ENCODE peak calls at places on chromosomes 2 and 18, in nine cellular contexts. Z, E, M, P, O, L, R, K and F are unnamed samples.

GRCh38 chr2:69741281-69742169 is at the start of gene ANXA4:
- DNase-seq in K (peak), P (peak), R (peak), L (peak), M (peak), O (peak), E (peak), Z (peak), F (peak)

GRCh38 chr2:44615950-44616518 is 254.3 kb downstream of the CAMKMT start:
- DNase-seq in R (no peak), L (no peak), O (no peak), M (peak), K (no peak), P (no peak), E (no peak), Z (no peak), F (no peak)

GRCh38 chr2:236715511-236715961 is 145.9 kb downstream of the ACKR3 start:
- DNase-seq in M (peak), Z (no peak), R (no peak), L (peak), K (no peak), O (no peak), P (peak), E (peak), F (peak)

GRCh38 chr18:10205136-10205535 is 249.3 kb upstream of the APCDD1 start:
- DNase-seq in K (no peak), R (no peak), L (no peak), P (no peak), Z (no peak), O (no peak), M (no peak), E (no peak), F (no peak)

GRCh38 chr2:212364106-212364505 is 174.5 kb downstream of the ERBB4 start:
- DNase-seq in R (no peak), M (no peak), P (no peak), E (no peak), O (no peak), L (no peak), K (no peak), Z (no peak), F (no peak)

GRCh38 chr18:9612215-9612830 is 2.0 kb downstream of the PPP4R1 start:
- DNase-seq in L (no peak), O (no peak), E (no peak), R (no peak), P (no peak), K (peak), Z (no peak), M (no peak), F (peak)

GRCh38 chr2:233789554-233789953 is 11.4 kb downstream of the MROH2A start:
- DNase-seq in Z (no peak), O (no peak), M (no peak), L (no peak), P (no peak), E (no peak), R (no peak), K (no peak), F (no peak)

GRCh38 chr2:127413782-127414743 is 4.2 kb upstream of the PROC start:
- DNase-seq in E (no peak), Z (no peak), O (no peak), L (no peak), R (no peak), M (no peak), P (no peak), K (peak), F (no peak)

GRCh38 chr2:172930871-172931255 is 144.8 kb upstream of the MAP3K20 start:
- DNase-seq in L (no peak), R (no peak), P (no peak), M (no peak), E (no peak), K (no peak), Z (no peak), O (no peak), F (no peak)

GRCh38 chr2:232022733-232023132 is 61.2 kb downstream of the DIS3L2 start:
- DNase-seq in O (no peak), Z (no peak), M (no peak), K (no peak), L (no peak), R (no peak), E (no peak), P (no peak), F (no peak)

GRCh38 chr2:2764739-2765138 is 433.7 kb upstream of the MYT1L start:
- DNase-seq in E (no peak), L (no peak), Z (no peak), K (no peak), P (no peak), R (no peak), O (no peak), M (no peak), F (no peak)

GRCh38 chr2:3414133-3414856 is 34.8 kb downstream of the TRAPPC12 start:
- DNase-seq in P (no peak), O (no peak), M (no peak), R (no peak), K (no peak), L (no peak), E (no peak), Z (no peak), F (no peak)

GRCh38 chr2:207683879-207684627 is 27.4 kb upstream of the CCNYL1 start:
- DNase-seq in M (no peak), R (no peak), L (no peak), P (no peak), O (no peak), K (peak), E (no peak), Z (no peak), F (no peak)

GRCh38 chr2:85790499-85790898 is 36.7 kb downstream of the ATOH8 start:
- DNase-seq in K (no peak), L (no peak), E (no peak), R (no peak), P (no peak), O (no peak), M (no peak), Z (no peak), F (peak)

GRCh38 chr2:165032559-165032958 is 77.2 kb upstream of the SLC38A11 start:
- DNase-seq in P (no peak), K (no peak), E (no peak), O (no peak), Z (no peak), L (no peak), M (no peak), R (no peak), F (no peak)

GRCh38 chr2:187826023-187826422 is 271.8 kb upstream of the TFPI start:
- DNase-seq in M (no peak), E (no peak), R (no peak), K (no peak), O (no peak), L (no peak), Z (no peak), P (no peak), F (no peak)

GRCh38 chr2:190435031-190435677 is 27.0 kb downstream of the MFSD6 start:
- DNase-seq in E (no peak), Z (no peak), M (no peak), K (no peak), P (no peak), L (no peak), R (no peak), O (no peak), F (no peak)
- H3K27ac ChIP-seq in E (no peak), Z (no peak), M (no peak), K (no peak), P (no peak), L (no peak), R (no peak), O (no peak), F (no peak)

GRCh38 chr2:11393711-11394236 is 49.3 kb upstream of the ROCK2 start:
- DNase-seq in L (no peak), K (no peak), E (no peak), P (no peak), O (no peak), Z (no peak), R (no peak), M (no peak), F (no peak)
- H3K27ac ChIP-seq in L (peak), K (no peak), E (peak), P (peak), O (no peak), Z (peak), R (peak), M (no peak), F (peak)

GRCh38 chr2:30365201-30365600 is 81.8 kb upstream of the LCLAT1 start:
- DNase-seq in Z (no peak), P (no peak), L (no peak), M (no peak), E (no peak), O (no peak), R (no peak), K (peak), F (no peak)

GRCh38 chr2:30366199-30366691 is 80.8 kb upstream of the LCLAT1 start:
- DNase-seq in E (no peak), R (no peak), K (no peak), P (no peak), Z (no peak), L (no peak), O (no peak), M (no peak), F (no peak)

GRCh38 chr2:30361751-30362394 is 85.2 kb upstream of the LCLAT1 start:
- DNase-seq in O (no peak), K (peak), M (no peak), P (no peak), R (no peak), Z (no peak), E (no peak), L (no peak), F (no peak)

GRCh38 chr2:30362468-30363081 is 84.5 kb upstream of the LCLAT1 start:
- DNase-seq in K (peak), E (no peak), R (no peak), P (no peak), M (no peak), Z (no peak), L (no peak), O (no peak), F (no peak)

DNA sequence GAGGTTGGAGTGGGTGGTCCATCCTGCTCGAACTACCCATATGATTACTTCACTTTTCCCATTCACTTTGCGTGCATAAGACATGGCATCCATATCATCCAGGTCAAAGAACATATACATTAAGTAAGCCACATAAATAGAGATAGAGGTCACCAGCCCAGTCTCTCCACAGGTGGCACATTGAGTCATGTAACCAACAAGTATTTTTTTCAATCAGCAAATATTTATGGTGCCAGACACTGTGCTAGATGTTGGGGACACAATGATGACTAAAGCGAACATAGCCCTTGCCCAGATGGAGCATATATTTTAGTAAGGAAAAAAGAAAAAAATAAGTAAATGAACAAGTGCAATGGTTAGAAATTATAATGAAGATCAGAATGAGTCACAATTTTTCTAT is 83.6 kb upstream of the LCLAT1 start:
- DNase-seq in P (no peak), L (no peak), K (no peak), E (no peak), O (no peak), M (no peak), R (no peak), Z (no peak), F (no peak)
- H3K27ac ChIP-seq in P (peak), L (no peak), K (no peak), E (no peak), O (no peak), M (no peak), R (no peak), Z (no peak), F (no peak)

DNA sequence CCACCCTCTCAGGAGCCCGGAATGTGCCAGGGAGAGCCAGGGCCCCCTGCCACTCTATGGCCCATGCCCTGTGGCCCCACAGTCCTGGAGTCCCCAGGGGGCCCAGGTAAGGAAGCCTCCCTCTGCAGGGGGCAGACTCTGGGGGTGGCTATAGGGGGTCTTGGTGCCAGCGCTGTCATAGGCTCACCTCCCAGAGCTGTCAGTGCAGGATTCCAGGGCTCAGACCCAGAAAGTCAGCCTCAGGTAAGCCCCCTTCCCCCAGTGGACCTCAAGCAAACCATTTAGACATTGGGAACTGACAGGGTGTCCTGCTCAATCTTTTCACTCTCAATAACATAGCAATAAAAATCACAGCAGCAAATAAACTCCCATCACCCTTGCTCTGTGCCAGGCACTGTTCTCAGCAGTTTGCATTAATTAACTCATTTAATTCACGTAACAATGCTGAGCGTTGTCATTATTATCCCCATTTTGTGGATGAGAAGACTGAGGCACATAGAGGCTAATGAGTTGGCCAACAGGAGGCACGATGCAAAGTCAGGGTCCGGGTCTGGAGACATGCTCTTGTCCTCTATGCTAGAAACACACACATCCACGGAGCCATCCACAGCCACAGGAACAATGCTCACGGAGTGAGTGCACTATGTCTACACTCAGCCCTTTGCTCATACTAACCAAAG is 79.6 kb downstream of the TNS1 start:
- DNase-seq in E (no peak), P (no peak), M (no peak), K (no peak), O (no peak), L (no peak), Z (no peak), R (no peak), F (no peak)
- H3K27ac ChIP-seq in E (peak), P (peak), M (peak), K (no peak), O (peak), L (peak), Z (peak), R (no peak), F (peak)